ENCODE peak calls at places on chromosomes 12 and 14, in nine cellular contexts. One of them, this sample, is unnamed.

GRCh38 chr12:116880817-116881324 is 370 bp downstream of the HRK start:
- DNase-seq in GM04504: no peak
- DNase-seq in effector memory CD4-positive, alpha-beta T cell: no peak
- DNase-seq in stimulated activated naive CD4-positive, alpha-beta T cell: no peak
- DNase-seq in GM10248: peak
- DNase-seq in Right ventricle myocardium superior: peak
- DNase-seq in anterior cingulate cortex: no peak
- DNase-seq in stimulated activated CD4-positive, alpha-beta T cell treated with anti-CD3 and anti-CD28 coated beads, Interleukin-4, amount 100 ng/mL, for 48 hours: peak
- DNase-seq in lower leg skin: no peak
- DNase-seq in this sample: peak

GRCh38 chr12:53232641-53233538 is 881 bp upstream of the RARG start:
- DNase-seq in GM04504: no peak
- DNase-seq in Right ventricle myocardium superior: peak
- DNase-seq in lower leg skin: no peak
- DNase-seq in stimulated activated naive CD4-positive, alpha-beta T cell: no peak
- DNase-seq in stimulated activated CD4-positive, alpha-beta T cell treated with anti-CD3 and anti-CD28 coated beads, Interleukin-4, amount 100 ng/mL, for 48 hours: no peak
- DNase-seq in anterior cingulate cortex: no peak
- DNase-seq in GM10248: peak
- DNase-seq in effector memory CD4-positive, alpha-beta T cell: no peak
- DNase-seq in this sample: peak

GRCh38 chr12:34303091-34303870 is 281.0 kb downstream of the ALG10 start:
- DNase-seq in anterior cingulate cortex: no peak
- DNase-seq in Right ventricle myocardium superior: peak
- DNase-seq in effector memory CD4-positive, alpha-beta T cell: no peak
- DNase-seq in GM10248: no peak
- DNase-seq in GM04504: no peak
- DNase-seq in stimulated activated CD4-positive, alpha-beta T cell treated with anti-CD3 and anti-CD28 coated beads, Interleukin-4, amount 100 ng/mL, for 48 hours: no peak
- DNase-seq in stimulated activated naive CD4-positive, alpha-beta T cell: no peak
- DNase-seq in lower leg skin: no peak
- DNase-seq in this sample: no peak

GRCh38 chr12:131872154-131873046 is 22.0 kb upstream of the ULK1 start:
- DNase-seq in effector memory CD4-positive, alpha-beta T cell: no peak
- DNase-seq in GM04504: peak
- DNase-seq in GM10248: peak
- DNase-seq in stimulated activated naive CD4-positive, alpha-beta T cell: no peak
- DNase-seq in lower leg skin: no peak
- DNase-seq in stimulated activated CD4-positive, alpha-beta T cell treated with anti-CD3 and anti-CD28 coated beads, Interleukin-4, amount 100 ng/mL, for 48 hours: no peak
- DNase-seq in anterior cingulate cortex: no peak
- DNase-seq in Right ventricle myocardium superior: peak
- DNase-seq in this sample: no peak

GRCh38 chr12:130953783-130954543 is at the start of gene ADGRD1:
- DNase-seq in GM10248: peak
- DNase-seq in stimulated activated CD4-positive, alpha-beta T cell treated with anti-CD3 and anti-CD28 coated beads, Interleukin-4, amount 100 ng/mL, for 48 hours: no peak
- DNase-seq in lower leg skin: peak
- DNase-seq in stimulated activated naive CD4-positive, alpha-beta T cell: no peak
- DNase-seq in GM04504: no peak
- DNase-seq in anterior cingulate cortex: no peak
- DNase-seq in effector memory CD4-positive, alpha-beta T cell: no peak
- DNase-seq in Right ventricle myocardium superior: peak
- DNase-seq in this sample: peak

GRCh38 chr14:65169351-65169750 is 67.0 kb upstream of the MAX start:
- DNase-seq in GM04504: no peak
- DNase-seq in stimulated activated CD4-positive, alpha-beta T cell treated with anti-CD3 and anti-CD28 coated beads, Interleukin-4, amount 100 ng/mL, for 48 hours: no peak
- DNase-seq in effector memory CD4-positive, alpha-beta T cell: no peak
- DNase-seq in lower leg skin: no peak
- DNase-seq in Right ventricle myocardium superior: no peak
- DNase-seq in stimulated activated naive CD4-positive, alpha-beta T cell: no peak
- DNase-seq in GM10248: peak
- DNase-seq in anterior cingulate cortex: peak
- DNase-seq in this sample: no peak

GRCh38 chr12:2627343-2628191 is 167.2 kb upstream of the FKBP4 start:
- DNase-seq in Right ventricle myocardium superior: no peak
- DNase-seq in anterior cingulate cortex: no peak
- DNase-seq in stimulated activated naive CD4-positive, alpha-beta T cell: no peak
- DNase-seq in GM04504: no peak
- DNase-seq in lower leg skin: no peak
- DNase-seq in effector memory CD4-positive, alpha-beta T cell: no peak
- DNase-seq in stimulated activated CD4-positive, alpha-beta T cell treated with anti-CD3 and anti-CD28 coated beads, Interleukin-4, amount 100 ng/mL, for 48 hours: no peak
- DNase-seq in GM10248: no peak
- DNase-seq in this sample: no peak

GRCh38 chr14:79749051-79749450 is 462.3 kb downstream of the DIO2 start:
- DNase-seq in stimulated activated naive CD4-positive, alpha-beta T cell: no peak
- DNase-seq in Right ventricle myocardium superior: no peak
- DNase-seq in effector memory CD4-positive, alpha-beta T cell: no peak
- DNase-seq in anterior cingulate cortex: no peak
- DNase-seq in stimulated activated CD4-positive, alpha-beta T cell treated with anti-CD3 and anti-CD28 coated beads, Interleukin-4, amount 100 ng/mL, for 48 hours: no peak
- DNase-seq in GM04504: no peak
- DNase-seq in lower leg skin: no peak
- DNase-seq in GM10248: no peak
- DNase-seq in this sample: no peak

GRCh38 chr14:22002860-22003284 is 329.3 kb upstream of the OR4E1 start:
- DNase-seq in effector memory CD4-positive, alpha-beta T cell: peak
- DNase-seq in GM10248: no peak
- DNase-seq in lower leg skin: no peak
- DNase-seq in GM04504: no peak
- DNase-seq in stimulated activated CD4-positive, alpha-beta T cell treated with anti-CD3 and anti-CD28 coated beads, Interleukin-4, amount 100 ng/mL, for 48 hours: peak
- DNase-seq in Right ventricle myocardium superior: no peak
- DNase-seq in stimulated activated naive CD4-positive, alpha-beta T cell: peak
- DNase-seq in anterior cingulate cortex: no peak
- DNase-seq in this sample: peak

GRCh38 chr14:60254176-60254575 is 5.2 kb downstream of the PPM1A start:
- DNase-seq in Right ventricle myocardium superior: no peak
- DNase-seq in stimulated activated naive CD4-positive, alpha-beta T cell: no peak
- DNase-seq in stimulated activated CD4-positive, alpha-beta T cell treated with anti-CD3 and anti-CD28 coated beads, Interleukin-4, amount 100 ng/mL, for 48 hours: no peak
- DNase-seq in anterior cingulate cortex: no peak
- DNase-seq in GM04504: no peak
- DNase-seq in GM10248: no peak
- DNase-seq in lower leg skin: no peak
- DNase-seq in effector memory CD4-positive, alpha-beta T cell: no peak
- DNase-seq in this sample: no peak

GRCh38 chr12:112018571-112019237 is 5.5 kb downstream of the ERP29 start:
- DNase-seq in lower leg skin: no peak
- DNase-seq in Right ventricle myocardium superior: no peak
- DNase-seq in anterior cingulate cortex: no peak
- DNase-seq in GM10248: no peak
- DNase-seq in GM04504: peak
- DNase-seq in stimulated activated naive CD4-positive, alpha-beta T cell: no peak
- DNase-seq in effector memory CD4-positive, alpha-beta T cell: no peak
- DNase-seq in stimulated activated CD4-positive, alpha-beta T cell treated with anti-CD3 and anti-CD28 coated beads, Interleukin-4, amount 100 ng/mL, for 48 hours: no peak
- DNase-seq in this sample: no peak

GRCh38 chr12:26187429-26187828 is 7.9 kb upstream of the SSPN start:
- DNase-seq in stimulated activated naive CD4-positive, alpha-beta T cell: no peak
- DNase-seq in stimulated activated CD4-positive, alpha-beta T cell treated with anti-CD3 and anti-CD28 coated beads, Interleukin-4, amount 100 ng/mL, for 48 hours: no peak
- DNase-seq in lower leg skin: no peak
- DNase-seq in anterior cingulate cortex: no peak
- DNase-seq in Right ventricle myocardium superior: no peak
- DNase-seq in GM10248: no peak
- DNase-seq in GM04504: no peak
- DNase-seq in effector memory CD4-positive, alpha-beta T cell: no peak
- DNase-seq in this sample: peak

GRCh38 chr12:64273527-64274403 is 51.7 kb upstream of the KICS2 start:
- DNase-seq in GM10248: peak
- DNase-seq in lower leg skin: no peak
- DNase-seq in stimulated activated CD4-positive, alpha-beta T cell treated with anti-CD3 and anti-CD28 coated beads, Interleukin-4, amount 100 ng/mL, for 48 hours: no peak
- DNase-seq in Right ventricle myocardium superior: no peak
- DNase-seq in effector memory CD4-positive, alpha-beta T cell: no peak
- DNase-seq in anterior cingulate cortex: no peak
- DNase-seq in stimulated activated naive CD4-positive, alpha-beta T cell: no peak
- DNase-seq in GM04504: peak
- DNase-seq in this sample: peak

GRCh38 chr14:71344506-71344905 is 437.2 kb downstream of the PCNX1 start:
- DNase-seq in stimulated activated CD4-positive, alpha-beta T cell treated with anti-CD3 and anti-CD28 coated beads, Interleukin-4, amount 100 ng/mL, for 48 hours: no peak
- DNase-seq in anterior cingulate cortex: no peak
- DNase-seq in GM10248: no peak
- DNase-seq in lower leg skin: no peak
- DNase-seq in effector memory CD4-positive, alpha-beta T cell: no peak
- DNase-seq in GM04504: no peak
- DNase-seq in Right ventricle myocardium superior: no peak
- DNase-seq in stimulated activated naive CD4-positive, alpha-beta T cell: no peak
- DNase-seq in this sample: no peak

GRCh38 chr12:107518868-107519267 is 166.7 kb upstream of the PWP1 start:
- DNase-seq in stimulated activated naive CD4-positive, alpha-beta T cell: peak
- DNase-seq in GM04504: no peak
- DNase-seq in effector memory CD4-positive, alpha-beta T cell: no peak
- DNase-seq in GM10248: no peak
- DNase-seq in stimulated activated CD4-positive, alpha-beta T cell treated with anti-CD3 and anti-CD28 coated beads, Interleukin-4, amount 100 ng/mL, for 48 hours: no peak
- DNase-seq in anterior cingulate cortex: no peak
- DNase-seq in Right ventricle myocardium superior: no peak
- DNase-seq in lower leg skin: no peak
- DNase-seq in this sample: no peak

GRCh38 chr12:55996715-55997534 is at the start of gene SUOX:
- DNase-seq in lower leg skin: peak
- DNase-seq in effector memory CD4-positive, alpha-beta T cell: peak
- DNase-seq in stimulated activated naive CD4-positive, alpha-beta T cell: no peak
- DNase-seq in Right ventricle myocardium superior: peak
- DNase-seq in GM04504: peak
- DNase-seq in GM10248: peak
- DNase-seq in anterior cingulate cortex: peak
- DNase-seq in stimulated activated CD4-positive, alpha-beta T cell treated with anti-CD3 and anti-CD28 coated beads, Interleukin-4, amount 100 ng/mL, for 48 hours: peak
- DNase-seq in this sample: peak

GRCh38 chr14:103654619-103655018 is 25.6 kb downstream of the KLC1 start:
- DNase-seq in GM04504: no peak
- DNase-seq in stimulated activated CD4-positive, alpha-beta T cell treated with anti-CD3 and anti-CD28 coated beads, Interleukin-4, amount 100 ng/mL, for 48 hours: no peak
- DNase-seq in stimulated activated naive CD4-positive, alpha-beta T cell: no peak
- DNase-seq in anterior cingulate cortex: no peak
- DNase-seq in GM10248: no peak
- DNase-seq in Right ventricle myocardium superior: no peak
- DNase-seq in lower leg skin: no peak
- DNase-seq in effector memory CD4-positive, alpha-beta T cell: no peak
- DNase-seq in this sample: no peak

GRCh38 chr14:80933282-80933681 is 8.3 kb downstream of the CEP128 start:
- DNase-seq in GM04504: no peak
- DNase-seq in anterior cingulate cortex: no peak
- DNase-seq in effector memory CD4-positive, alpha-beta T cell: no peak
- DNase-seq in lower leg skin: no peak
- DNase-seq in Right ventricle myocardium superior: no peak
- DNase-seq in stimulated activated CD4-positive, alpha-beta T cell treated with anti-CD3 and anti-CD28 coated beads, Interleukin-4, amount 100 ng/mL, for 48 hours: no peak
- DNase-seq in stimulated activated naive CD4-positive, alpha-beta T cell: no peak
- DNase-seq in GM10248: no peak
- DNase-seq in this sample: no peak

GRCh38 chr14:56379956-56380355 is 199.6 kb upstream of the TMEM260 start:
- DNase-seq in stimulated activated naive CD4-positive, alpha-beta T cell: no peak
- DNase-seq in GM10248: no peak
- DNase-seq in effector memory CD4-positive, alpha-beta T cell: no peak
- DNase-seq in Right ventricle myocardium superior: no peak
- DNase-seq in GM04504: peak
- DNase-seq in lower leg skin: peak
- DNase-seq in anterior cingulate cortex: no peak
- DNase-seq in stimulated activated CD4-positive, alpha-beta T cell treated with anti-CD3 and anti-CD28 coated beads, Interleukin-4, amount 100 ng/mL, for 48 hours: no peak
- DNase-seq in this sample: no peak

GRCh38 chr12:132284618-132285310 is 44.6 kb downstream of the GALNT9 start:
- DNase-seq in Right ventricle myocardium superior: no peak
- DNase-seq in GM04504: no peak
- DNase-seq in stimulated activated naive CD4-positive, alpha-beta T cell: no peak
- DNase-seq in effector memory CD4-positive, alpha-beta T cell: no peak
- DNase-seq in stimulated activated CD4-positive, alpha-beta T cell treated with anti-CD3 and anti-CD28 coated beads, Interleukin-4, amount 100 ng/mL, for 48 hours: no peak
- DNase-seq in GM10248: no peak
- DNase-seq in anterior cingulate cortex: no peak
- DNase-seq in lower leg skin: no peak
- DNase-seq in this sample: no peak

GRCh38 chr12:89051065-89051677 is 301.1 kb downstream of the DUSP6 start:
- DNase-seq in effector memory CD4-positive, alpha-beta T cell: peak
- DNase-seq in lower leg skin: peak
- DNase-seq in Right ventricle myocardium superior: no peak
- DNase-seq in stimulated activated naive CD4-positive, alpha-beta T cell: peak
- DNase-seq in anterior cingulate cortex: no peak
- DNase-seq in stimulated activated CD4-positive, alpha-beta T cell treated with anti-CD3 and anti-CD28 coated beads, Interleukin-4, amount 100 ng/mL, for 48 hours: no peak
- DNase-seq in GM10248: peak
- DNase-seq in GM04504: peak
- DNase-seq in this sample: peak

GRCh38 chr12:6090786-6091185 is 33.7 kb downstream of the VWF start:
- DNase-seq in effector memory CD4-positive, alpha-beta T cell: no peak
- DNase-seq in GM04504: no peak
- DNase-seq in Right ventricle myocardium superior: no peak
- DNase-seq in anterior cingulate cortex: no peak
- DNase-seq in stimulated activated CD4-positive, alpha-beta T cell treated with anti-CD3 and anti-CD28 coated beads, Interleukin-4, amount 100 ng/mL, for 48 hours: no peak
- DNase-seq in stimulated activated naive CD4-positive, alpha-beta T cell: no peak
- DNase-seq in GM10248: no peak
- DNase-seq in lower leg skin: no peak
- DNase-seq in this sample: no peak

GRCh38 chr14:20556500-20557211 is 4.2 kb downstream of the RNASE9 start:
- DNase-seq in effector memory CD4-positive, alpha-beta T cell: no peak
- DNase-seq in Right ventricle myocardium superior: no peak
- DNase-seq in stimulated activated naive CD4-positive, alpha-beta T cell: no peak
- DNase-seq in GM10248: no peak
- DNase-seq in GM04504: no peak
- DNase-seq in anterior cingulate cortex: no peak
- DNase-seq in stimulated activated CD4-positive, alpha-beta T cell treated with anti-CD3 and anti-CD28 coated beads, Interleukin-4, amount 100 ng/mL, for 48 hours: no peak
- DNase-seq in lower leg skin: no peak
- DNase-seq in this sample: no peak

GRCh38 chr14:59677771-59678211 is 101.2 kb upstream of the CCDC175 start:
- DNase-seq in Right ventricle myocardium superior: no peak
- DNase-seq in GM10248: no peak
- DNase-seq in GM04504: no peak
- DNase-seq in effector memory CD4-positive, alpha-beta T cell: no peak
- DNase-seq in stimulated activated CD4-positive, alpha-beta T cell treated with anti-CD3 and anti-CD28 coated beads, Interleukin-4, amount 100 ng/mL, for 48 hours: no peak
- DNase-seq in anterior cingulate cortex: no peak
- DNase-seq in lower leg skin: no peak
- DNase-seq in stimulated activated naive CD4-positive, alpha-beta T cell: no peak
- DNase-seq in this sample: no peak

GRCh38 chr12:4451694-4452093 is 6.1 kb upstream of the FGF6 start:
- DNase-seq in Right ventricle myocardium superior: no peak
- DNase-seq in lower leg skin: no peak
- DNase-seq in effector memory CD4-positive, alpha-beta T cell: no peak
- DNase-seq in stimulated activated naive CD4-positive, alpha-beta T cell: no peak
- DNase-seq in GM10248: no peak
- DNase-seq in stimulated activated CD4-positive, alpha-beta T cell treated with anti-CD3 and anti-CD28 coated beads, Interleukin-4, amount 100 ng/mL, for 48 hours: no peak
- DNase-seq in GM04504: no peak
- DNase-seq in anterior cingulate cortex: no peak
- DNase-seq in this sample: no peak

GRCh38 chr14:53882684-53883083 is 73.9 kb downstream of the BMP4 start:
- DNase-seq in GM04504: no peak
- DNase-seq in GM10248: no peak
- DNase-seq in stimulated activated CD4-positive, alpha-beta T cell treated with anti-CD3 and anti-CD28 coated beads, Interleukin-4, amount 100 ng/mL, for 48 hours: no peak
- DNase-seq in Right ventricle myocardium superior: no peak
- DNase-seq in anterior cingulate cortex: no peak
- DNase-seq in lower leg skin: no peak
- DNase-seq in stimulated activated naive CD4-positive, alpha-beta T cell: no peak
- DNase-seq in effector memory CD4-positive, alpha-beta T cell: no peak
- DNase-seq in this sample: no peak

GRCh38 chr14:70555890-70556289 is 21.1 kb upstream of the ADAM20 start:
- DNase-seq in lower leg skin: no peak
- DNase-seq in effector memory CD4-positive, alpha-beta T cell: no peak
- DNase-seq in stimulated activated CD4-positive, alpha-beta T cell treated with anti-CD3 and anti-CD28 coated beads, Interleukin-4, amount 100 ng/mL, for 48 hours: no peak
- DNase-seq in anterior cingulate cortex: no peak
- DNase-seq in stimulated activated naive CD4-positive, alpha-beta T cell: no peak
- DNase-seq in GM10248: no peak
- DNase-seq in GM04504: peak
- DNase-seq in Right ventricle myocardium superior: peak
- DNase-seq in this sample: peak

GRCh38 chr12:118377891-118378470 is 1.6 kb downstream of the SUDS3 start:
- DNase-seq in Right ventricle myocardium superior: peak
- DNase-seq in stimulated activated CD4-positive, alpha-beta T cell treated with anti-CD3 and anti-CD28 coated beads, Interleukin-4, amount 100 ng/mL, for 48 hours: peak
- DNase-seq in GM10248: peak
- DNase-seq in lower leg skin: peak
- DNase-seq in GM04504: no peak
- DNase-seq in anterior cingulate cortex: peak
- DNase-seq in effector memory CD4-positive, alpha-beta T cell: peak
- DNase-seq in stimulated activated naive CD4-positive, alpha-beta T cell: peak
- DNase-seq in this sample: peak

GRCh38 chr14:95189400-95190162 is 32.3 kb upstream of the DICER1 start:
- DNase-seq in anterior cingulate cortex: no peak
- DNase-seq in effector memory CD4-positive, alpha-beta T cell: no peak
- DNase-seq in GM10248: no peak
- DNase-seq in lower leg skin: no peak
- DNase-seq in GM04504: no peak
- DNase-seq in stimulated activated naive CD4-positive, alpha-beta T cell: no peak
- DNase-seq in Right ventricle myocardium superior: no peak
- DNase-seq in stimulated activated CD4-positive, alpha-beta T cell treated with anti-CD3 and anti-CD28 coated beads, Interleukin-4, amount 100 ng/mL, for 48 hours: no peak
- DNase-seq in this sample: no peak

GRCh38 chr12:123900898-123901376 is 71.7 kb downstream of the CCDC92 start:
- DNase-seq in GM04504: no peak
- DNase-seq in effector memory CD4-positive, alpha-beta T cell: no peak
- DNase-seq in GM10248: no peak
- DNase-seq in anterior cingulate cortex: no peak
- DNase-seq in lower leg skin: no peak
- DNase-seq in stimulated activated naive CD4-positive, alpha-beta T cell: no peak
- DNase-seq in stimulated activated CD4-positive, alpha-beta T cell treated with anti-CD3 and anti-CD28 coated beads, Interleukin-4, amount 100 ng/mL, for 48 hours: peak
- DNase-seq in Right ventricle myocardium superior: no peak
- DNase-seq in this sample: peak

GRCh38 chr12:123223241-123223668 is 9.7 kb downstream of the MPHOSPH9 start:
- DNase-seq in GM10248: peak
- DNase-seq in effector memory CD4-positive, alpha-beta T cell: peak
- DNase-seq in lower leg skin: no peak
- DNase-seq in GM04504: no peak
- DNase-seq in stimulated activated CD4-positive, alpha-beta T cell treated with anti-CD3 and anti-CD28 coated beads, Interleukin-4, amount 100 ng/mL, for 48 hours: peak
- DNase-seq in stimulated activated naive CD4-positive, alpha-beta T cell: peak
- DNase-seq in Right ventricle myocardium superior: no peak
- DNase-seq in anterior cingulate cortex: no peak
- DNase-seq in this sample: no peak